ENCODE peak calls at places on chromosomes 6 and 20, in seven cellular contexts. J is HT-29, T is AML-193, L is substantia nigra, K is thoracic aorta, D is MCF 10A, G is activated gamma-delta T cell treated with Interleukin-2 at 50 U/mL for 16 hours. Q is an unnamed sample.

GRCh38 chr20:33561981-33562601 is 72.2 kb downstream of the CBFA2T2 start:
- DNase-seq in L (peak; percentile 67), D (peak; percentile 95), K (peak; percentile 36), G (no peak), T (no peak), J (peak; percentile 95), Q (no peak)

GRCh38 chr6:123745877-123746276 is 57.8 kb upstream of the NKAIN2 start:
- DNase-seq in L (no peak), J (no peak), K (no peak), D (peak; percentile 49), G (no peak), T (no peak), Q (no peak)

GRCh38 chr20:32474967-32475819 is 109.9 kb downstream of the NOL4L start:
- DNase-seq in L (peak; percentile 77), T (no peak), G (no peak), D (peak; percentile 81), K (peak; percentile 21), J (peak; percentile 95), Q (no peak)

GRCh38 chr6:90425161-90425641 is 128.6 kb upstream of the BACH2 start:
- DNase-seq in L (no peak), G (no peak), T (no peak), K (no peak), J (no peak), D (no peak), Q (no peak)

GRCh38 chr6:111098597-111098996 is 11.3 kb downstream of the SLC16A10 start:
- DNase-seq in D (no peak), J (no peak), G (no peak), L (no peak), K (no peak), T (no peak), Q (no peak)

GRCh38 chr6:117156701-117157100 is 108.7 kb upstream of the VGLL2 start:
- DNase-seq in G (no peak), K (no peak), J (no peak), L (no peak), D (no peak), T (no peak), Q (no peak)

GRCh38 chr6:166297606-166298005 is 10.6 kb downstream of the PRR18 start:
- DNase-seq in G (no peak), K (no peak), J (no peak), T (no peak), L (peak; percentile 85), D (no peak), Q (no peak)

GRCh38 chr6:134176283-134176975 is 124.0 kb upstream of the SLC2A12 start:
- DNase-seq in K (peak; percentile 38), T (no peak), J (no peak), D (no peak), L (peak; percentile 74), G (no peak), Q (peak; percentile 91)

GRCh38 chr20:33826270-33826897 is 15.2 kb downstream of the CHMP4B start:
- DNase-seq in T (no peak), G (no peak), L (no peak), J (peak; percentile 61), D (peak; percentile 5), K (no peak), Q (no peak)

GRCh38 chr6:16729183-16729696 is 32.0 kb downstream of the ATXN1 start:
- DNase-seq in J (peak; percentile 78), L (no peak), T (peak; percentile 96), G (no peak), D (peak; percentile 59), K (no peak), Q (no peak)

GRCh38 chr20:4637081-4637797 is 84.5 kb upstream of the PRND start:
- DNase-seq in D (peak; percentile 9), K (no peak), T (no peak), L (no peak), J (peak; percentile 18), G (no peak), Q (no peak)

GRCh38 chr6:104705095-104705707 is 154.5 kb downstream of the HACE1 start:
- DNase-seq in D (peak; percentile 29), T (peak; percentile 99), K (no peak), G (peak; percentile 12), J (no peak), L (no peak), Q (no peak)

GRCh38 chr20:49729780-49730179 is 16.1 kb upstream of the B4GALT5 start:
- DNase-seq in L (no peak), G (no peak), K (no peak), J (no peak), D (no peak), T (no peak), Q (no peak)

GRCh38 chr6:45423111-45423900 is 45.6 kb upstream of the SUPT3H start:
- DNase-seq in G (peak; percentile 14), J (no peak), L (no peak), T (no peak), D (no peak), K (no peak), Q (no peak)

GRCh38 chr6:90610291-90610670 is 23.4 kb upstream of the MAP3K7 start:
- DNase-seq in L (peak; percentile 42), D (no peak), T (no peak), K (no peak), G (no peak), J (no peak), Q (no peak)

GRCh38 chr6:64504509-64504908 is 868.9 kb downstream of the PHF3 start:
- DNase-seq in T (no peak), K (no peak), J (peak; percentile 27), L (no peak), D (peak; percentile 38), G (no peak), Q (no peak)

GRCh38 chr6:37648465-37649330 is 49.0 kb downstream of the MDGA1 start:
- DNase-seq in T (no peak), J (no peak), D (no peak), L (no peak), K (no peak), G (no peak), Q (no peak)

GRCh38 chr6:70474751-70475150 is 61.4 kb downstream of the FAM135A start:
- DNase-seq in L (no peak), J (no peak), T (no peak), G (no peak), D (no peak), K (no peak), Q (no peak)

GRCh38 chr6:72619883-72620696 is 1.8 kb upstream of the KCNQ5 start:
- DNase-seq in G (peak; percentile 48), D (no peak), K (no peak), J (no peak), T (peak; percentile 78), L (peak; percentile 49), Q (no peak)

GRCh38 chr6:90249044-90249443 is 47.6 kb downstream of the BACH2 start:
- DNase-seq in L (no peak), K (no peak), J (no peak), D (no peak), T (no peak), G (no peak), Q (no peak)

GRCh38 chr20:3248993-3249347 is 10.0 kb upstream of the SLC4A11 start:
- DNase-seq in J (no peak), D (no peak), K (no peak), L (no peak), G (no peak), T (no peak), Q (no peak)

GRCh38 chr6:149933036-149933435 is 8.8 kb upstream of the ULBP2 start:
- DNase-seq in J (no peak), K (no peak), T (no peak), L (no peak), G (no peak), D (no peak), Q (peak; percentile 29)

GRCh38 chr20:19887566-19888268 is 129.4 kb upstream of the NAA20 start:
- DNase-seq in L (peak; percentile 14), K (no peak), T (no peak), J (peak; percentile 43), G (no peak), D (no peak), Q (no peak)

GRCh38 chr20:50848341-50848808 is 53.5 kb downstream of the BCAS4 start:
- DNase-seq in L (peak; percentile 42), K (peak; percentile 21), G (no peak), D (peak; percentile 89), T (no peak), J (no peak), Q (no peak)

GRCh38 chr20:58716476-58717277 is 24.1 kb downstream of the NPEPL1 start:
- DNase-seq in G (peak; percentile 2), T (no peak), D (no peak), L (no peak), J (no peak), K (no peak), Q (peak; percentile 72)

GRCh38 chr6:163536770-163537169 is 122.3 kb downstream of the QKI start:
- DNase-seq in L (no peak), J (no peak), K (no peak), D (peak; percentile 57), G (no peak), T (no peak), Q (no peak)